ENCODE peak calls at places on chromosomes 13 and 19, in nine cellular contexts. K, P, R, D, G, N, V, H and A are unnamed samples.
A peak's percentile ranks its signal among the peaks of the same experiment; 100 is the strongest.

GRCh38 chr13:33767140-33767539 is 50.8 kb upstream of the RFC3 start:
- DNase-seq in H (no peak), N (no peak), V (no peak), G (no peak), P (no peak), D (no peak), R (no peak), K (no peak), A (no peak)

GRCh38 chr13:72342364-72342763 is 385.1 kb downstream of the MZT1 start:
- DNase-seq in N (no peak), H (no peak), V (no peak), R (no peak), K (no peak), P (no peak), G (no peak), D (no peak), A (no peak)

GRCh38 chr19:1591421-1592022 is 1.1 kb downstream of the MBD3 start:
- DNase-seq in R (no peak), D (no peak), N (no peak), G (no peak), V (no peak), P (no peak), K (peak; percentile 36), H (no peak), A (no peak)

GRCh38 chr19:53579518-53579917 is 41.6 kb downstream of the ZNF331 start:
- DNase-seq in H (no peak), R (no peak), P (no peak), G (no peak), N (no peak), D (no peak), K (no peak), V (no peak), A (no peak)

GRCh38 chr19:14683439-14683838 is 6.4 kb upstream of the ZNF333 start:
- DNase-seq in H (no peak), V (no peak), D (no peak), K (no peak), R (no peak), P (no peak), N (no peak), G (no peak), A (no peak)

GRCh38 chr19:38813323-38813722 is 578 bp upstream of the LGALS4 start:
- DNase-seq in G (no peak), P (no peak), V (no peak), R (no peak), D (no peak), N (no peak), K (no peak), H (no peak), A (no peak)

GRCh38 chr13:24784319-24784718 is 20.4 kb downstream of the RNF17 start:
- DNase-seq in P (no peak), V (no peak), R (no peak), D (no peak), H (no peak), N (no peak), K (no peak), G (no peak), A (no peak)

GRCh38 chr13:103351035-103351828 is 285.0 kb upstream of the SLC10A2 start:
- DNase-seq in G (no peak), H (peak; percentile 75), N (no peak), D (peak; percentile 10), V (peak; percentile 19), K (peak; percentile 7), R (no peak), P (no peak), A (no peak)

GRCh38 chr13:43031881-43032280 is 8.5 kb downstream of the DNAJC15 start:
- DNase-seq in V (no peak), H (no peak), R (no peak), K (no peak), N (no peak), P (no peak), D (no peak), G (no peak), A (no peak)

GRCh38 chr19:38596057-38596981 is 21.4 kb downstream of the MAP4K1 start:
- DNase-seq in P (no peak), H (no peak), K (peak; percentile 65), V (peak; percentile 37), D (peak; percentile 52), G (no peak), N (peak; percentile 37), R (peak; percentile 67), A (no peak)

GRCh38 chr19:11964858-11965645 is at the start of gene ZNF763:
- DNase-seq in N (peak; percentile 97), V (peak; percentile 93), G (peak; percentile 85), D (peak; percentile 98), K (peak; percentile 86), P (peak; percentile 97), H (peak; percentile 68), R (peak; percentile 92), A (peak; percentile 91)

GRCh38 chr19:15324791-15325519 is 7.4 kb downstream of the BRD4 start:
- DNase-seq in G (no peak), K (no peak), N (peak; percentile 32), R (no peak), D (no peak), P (no peak), H (no peak), V (no peak), A (no peak)

GRCh38 chr13:110412132-110412912 is 105.2 kb downstream of the COL4A2 start:
- DNase-seq in R (peak; percentile 86), V (peak; percentile 86), K (peak; percentile 96), N (peak; percentile 73), P (peak; percentile 91), G (no peak), D (peak; percentile 82), H (peak; percentile 99), A (peak; percentile 96)

GRCh38 chr19:47096721-47097120 is 16.9 kb downstream of the ZC3H4 start:
- DNase-seq in K (no peak), P (no peak), R (no peak), G (no peak), N (peak; percentile 30), H (no peak), V (no peak), D (peak; percentile 54), A (no peak)
- H3K27ac ChIP-seq in K (no peak overlapping the region), P (no peak overlapping the region), R (peak overlapping the region; percentile 69), G (no peak overlapping the region), N (peak overlapping the region; percentile 67), H (no peak overlapping the region), V (peak overlapping the region; percentile 66), D (peak overlapping the region; percentile 91), A (no peak overlapping the region)

DNA sequence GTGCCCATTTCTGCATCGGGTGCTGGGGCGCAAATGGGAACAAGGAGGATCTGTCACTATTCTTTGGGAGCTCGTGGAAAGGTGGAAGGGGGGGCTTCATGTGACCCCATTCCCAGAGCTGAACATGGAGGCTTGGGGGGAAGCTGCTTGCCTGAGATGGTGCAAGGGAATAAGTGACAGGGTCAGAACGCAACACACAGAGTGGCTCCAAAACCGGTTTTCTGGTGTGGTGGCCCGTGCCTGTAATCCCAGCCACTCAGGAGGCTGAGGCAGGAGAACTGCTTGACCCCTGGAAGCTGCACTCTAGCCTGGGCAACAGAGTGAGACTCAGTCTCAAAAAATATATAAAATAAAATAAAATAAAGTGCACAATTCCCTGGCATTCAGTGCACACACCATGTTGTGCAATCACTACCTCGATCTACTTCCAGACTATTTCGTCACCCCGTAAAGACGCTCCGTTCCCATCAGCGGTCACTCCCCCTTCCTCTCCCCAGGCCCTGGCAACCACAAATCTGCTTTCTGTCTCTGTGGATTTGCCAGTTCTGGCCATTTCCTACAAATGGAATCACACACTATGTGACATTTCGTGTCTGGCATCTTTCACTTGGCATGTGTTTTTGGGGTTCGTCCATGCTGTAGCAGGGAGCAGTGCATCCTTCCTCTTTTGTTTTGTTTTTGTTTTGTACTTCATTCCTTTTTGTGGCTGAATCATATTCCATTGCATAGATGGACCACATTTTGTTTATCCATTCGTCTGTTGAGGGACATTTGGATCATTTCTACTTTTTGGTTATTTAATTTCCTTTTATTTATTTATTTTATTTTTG is 18.3 kb upstream of the COMP start:
- DNase-seq in G (no peak), H (peak; percentile 59), K (peak; percentile 43), R (peak; percentile 72), D (peak; percentile 36), P (peak; percentile 83), V (peak; percentile 77), N (no peak), A (peak; percentile 83)
- H3K4me3 ChIP-seq in G (no peak overlapping the region), H (no peak overlapping the region), K (no peak overlapping the region), R (peak overlapping the region; percentile 16), D (no peak overlapping the region), P (no peak overlapping the region), V (no peak overlapping the region), N (no peak overlapping the region), A (no peak overlapping the region)

GRCh38 chr19:49807174-49807830 is 5.8 kb downstream of the FUZ start:
- DNase-seq in V (no peak), K (no peak), R (no peak), N (no peak), G (no peak), P (no peak), H (no peak), D (no peak), A (no peak)

GRCh38 chr19:49809155-49809986 is 3.7 kb downstream of the FUZ start:
- DNase-seq in K (peak; percentile 61), H (peak; percentile 19), R (peak; percentile 72), P (peak; percentile 82), G (peak; percentile 29), D (peak; percentile 66), V (peak; percentile 72), N (peak; percentile 34), A (peak; percentile 39)

GRCh38 chr19:49808762-49809154 is 4.3 kb downstream of the FUZ start:
- DNase-seq in R (peak; percentile 95), H (peak; percentile 73), D (peak; percentile 95), P (peak; percentile 96), V (peak; percentile 96), N (peak; percentile 91), G (peak; percentile 83), K (peak; percentile 94), A (peak; percentile 97)

GRCh38 chr19:49806613-49806946 is 6.5 kb downstream of the FUZ start:
- DNase-seq in H (no peak), K (no peak), R (no peak), P (no peak), N (no peak), V (no peak), D (no peak), G (no peak), A (no peak)

DNA sequence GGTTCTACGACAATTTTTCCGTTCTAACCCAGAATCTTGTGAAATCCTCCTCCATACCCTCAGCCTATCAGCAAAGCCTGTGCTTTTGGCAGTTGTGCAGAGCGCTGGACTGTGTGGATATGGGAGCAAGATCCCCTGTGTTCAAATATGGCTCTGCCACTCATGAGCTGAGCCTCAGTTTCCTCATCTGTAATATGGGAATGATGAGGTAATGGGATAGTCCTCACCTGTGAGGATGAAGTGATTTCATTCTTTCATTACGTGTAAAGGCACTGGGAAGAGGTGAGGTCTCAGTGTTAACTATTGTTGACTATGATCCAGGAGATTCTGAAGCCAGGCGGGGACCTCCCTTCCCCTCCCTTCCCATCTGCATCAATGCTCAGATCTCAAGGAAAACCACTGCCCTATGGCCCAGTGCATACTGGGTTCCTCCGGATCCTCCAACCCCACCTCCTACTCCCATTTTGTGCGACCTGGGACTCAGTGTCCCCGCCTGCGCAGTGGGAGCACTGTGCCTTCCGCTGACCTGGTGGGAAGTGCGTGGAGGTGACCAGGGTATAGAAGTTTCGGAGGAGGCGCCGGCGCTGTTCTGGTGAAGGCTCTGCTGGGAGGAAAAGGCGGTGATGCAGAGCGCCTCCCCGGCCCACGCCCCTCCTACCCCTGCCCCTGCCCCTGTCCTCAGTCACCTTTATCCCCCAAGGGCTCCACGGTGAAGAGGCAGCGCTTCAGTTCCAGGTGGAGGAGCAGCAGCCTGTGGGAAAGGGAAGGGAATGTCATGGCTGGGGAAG is 5.0 kb downstream of the FUZ start:
- DNase-seq in H (no peak), P (no peak), V (no peak), G (no peak), K (no peak), N (no peak), D (no peak), R (no peak), A (no peak)
- H3K27ac ChIP-seq in H (no peak overlapping the region), P (peak overlapping the region; percentile 2), V (peak overlapping the region; percentile 13), G (peak overlapping the region; percentile 51), K (peak overlapping the region; percentile 77), N (no peak overlapping the region), D (peak overlapping the region; percentile 72), R (peak overlapping the region; percentile 88), A (peak overlapping the region; percentile 86)

GRCh38 chr13:38685974-38686571 is 804 bp upstream of the FREM2 start:
- DNase-seq in G (no peak), H (peak; percentile 23), N (peak; percentile 9), V (no peak), P (no peak), R (no peak), D (no peak), K (peak; percentile 91), A (no peak)
- H3K4me3 ChIP-seq in G (no peak overlapping the region), H (peak overlapping the region; percentile 10), N (peak overlapping the region; percentile 63), V (peak overlapping the region; percentile 43), P (no peak overlapping the region), R (peak overlapping the region; percentile 89), D (peak overlapping the region; percentile 44), K (peak overlapping the region; percentile 65), A (peak overlapping the region; percentile 44)